ENCODE peak calls at places on chromosome 2, in ten cellular contexts. P is endodermal cell, N is BJ, V is endothelial cell of umbilical vein, W is fibroblast of pulmonary artery, H is H9, S is kidney, T is fibroblast of the aortic adventitia, U is spleen, O is Calu3. I is an unnamed sample.

GRCh38 chr2:5967506-5967905 is 275.3 kb downstream of the SOX11 start:
- DNase-seq in P (no peak), N (no peak), V (no peak), W (no peak), H (no peak), S (no peak), T (no peak), U (no peak), O (no peak), I (no peak)

GRCh38 chr2:6917071-6917760 is at the start of gene RNF144A:
- DNase-seq in P (peak), N (no peak), V (peak), W (peak), H (peak), S (peak), T (peak), U (peak), O (peak), I (no peak)

GRCh38 chr2:8565399-8566154 is 116.3 kb upstream of the ID2 start:
- DNase-seq in P (peak), N (no peak), V (no peak), W (no peak), H (peak), S (peak), T (no peak), U (peak), O (no peak), I (no peak)

GRCh38 chr2:165772183-165772582 is 21.9 kb downstream of the GALNT3 start:
- DNase-seq in P (no peak), N (no peak), V (no peak), W (no peak), H (no peak), S (no peak), T (no peak), U (no peak), O (no peak), I (no peak)

GRCh38 chr2:195613922-195614321 is 43.1 kb upstream of the SLC39A10 start:
- DNase-seq in P (no peak), N (peak), V (peak), W (peak), H (no peak), S (no peak), T (peak), U (no peak), O (no peak), I (peak)

GRCh38 chr2:173898178-173898668 is 67.0 kb downstream of the SP3 start:
- DNase-seq in P (no peak), N (no peak), V (no peak), W (no peak), H (no peak), S (no peak), T (no peak), U (no peak), O (no peak), I (no peak)

GRCh38 chr2:159275111-159275510 is 11.4 kb downstream of the WDSUB1 start:
- DNase-seq in P (no peak), N (no peak), V (no peak), W (no peak), H (no peak), S (no peak), T (no peak), U (no peak), O (no peak), I (no peak)

GRCh38 chr2:174702541-174702940 is 61.7 kb downstream of the CHRNA1 start:
- DNase-seq in P (no peak), N (no peak), V (no peak), W (no peak), H (no peak), S (no peak), T (no peak), U (no peak), O (no peak), I (no peak)

GRCh38 chr2:160292225-160292624 is 92.2 kb upstream of the ITGB6 start:
- DNase-seq in P (no peak), N (no peak), V (no peak), W (peak), H (no peak), S (no peak), T (peak), U (no peak), O (no peak), I (no peak)

GRCh38 chr2:128790541-128790944 is 471.9 kb upstream of the HS6ST1 start:
- DNase-seq in P (no peak), N (no peak), V (no peak), W (no peak), H (peak), S (no peak), T (no peak), U (peak), O (no peak), I (no peak)

GRCh38 chr2:45872211-45872610 is 220.7 kb downstream of the PRKCE start:
- DNase-seq in P (no peak), N (no peak), V (no peak), W (no peak), H (no peak), S (no peak), T (peak), U (no peak), O (no peak), I (no peak)

GRCh38 chr2:10225291-10226031 is 77.2 kb upstream of the HPCAL1 start:
- DNase-seq in P (peak), N (no peak), V (no peak), W (no peak), H (peak), S (peak), T (no peak), U (peak), O (no peak), I (no peak)

GRCh38 chr2:73832905-73833304 is 4.1 kb downstream of the STAMBP start:
- DNase-seq in P (no peak), N (no peak), V (peak), W (peak), H (no peak), S (no peak), T (peak), U (no peak), O (no peak), I (no peak)

GRCh38 chr2:136156411-136156810 is 38.5 kb upstream of the CXCR4 start:
- DNase-seq in P (no peak), N (no peak), V (no peak), W (no peak), H (no peak), S (no peak), T (no peak), U (no peak), O (no peak), I (no peak)

GRCh38 chr2:4091013-4091412 is 387.6 kb downstream of the DCDC2C start:
- DNase-seq in P (no peak), N (no peak), V (no peak), W (no peak), H (no peak), S (no peak), T (no peak), U (no peak), O (no peak), I (no peak)

GRCh38 chr2:176001281-176001902 is 675 bp downstream of the LNPK start:
- DNase-seq in P (peak), N (no peak), V (peak), W (peak), H (no peak), S (peak), T (peak), U (peak), O (peak), I (no peak)

GRCh38 chr2:11024010-11024615 is 112.4 kb downstream of the KCNF1 start:
- DNase-seq in P (peak), N (no peak), V (no peak), W (peak), H (no peak), S (no peak), T (no peak), U (no peak), O (no peak), I (peak)

GRCh38 chr2:228689049-228689448 is 507.6 kb upstream of the SPHKAP start:
- DNase-seq in P (peak), N (no peak), V (no peak), W (no peak), H (peak), S (no peak), T (peak), U (no peak), O (no peak), I (no peak)
- TF ChIP-seq CTCF in P (peak), N (no peak), V (no peak), W (peak), H (peak), S (no peak), T (peak), U (no peak), O (no peak), I (peak)

DNA sequence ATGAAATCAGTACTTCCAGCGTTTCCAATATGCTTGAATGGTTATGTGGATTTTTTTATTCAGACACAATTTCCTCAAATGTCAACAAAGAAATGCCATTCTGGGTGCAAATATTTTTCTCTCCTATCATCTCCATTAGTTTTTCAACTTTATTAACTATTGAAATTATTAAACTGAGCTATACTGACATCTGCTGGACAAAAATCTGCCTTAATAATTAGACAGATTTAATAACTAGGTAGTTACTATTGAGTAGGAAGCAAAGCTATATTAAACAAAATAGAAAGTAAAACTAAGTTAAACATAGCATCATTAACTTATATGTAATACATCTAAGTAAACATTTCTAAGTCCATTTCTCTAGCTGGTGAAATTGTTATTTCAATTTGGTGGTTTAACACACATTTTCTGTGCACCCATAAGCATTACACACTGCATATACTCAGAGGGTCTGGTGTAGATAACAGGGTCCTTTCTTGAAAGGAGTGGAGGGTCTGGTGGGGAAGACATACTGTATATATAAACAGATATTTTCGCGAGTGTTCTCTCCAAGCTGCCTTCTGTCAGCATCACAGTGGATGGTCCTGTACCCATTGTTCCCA is 77.0 kb downstream of the LANCL1 start:
- DNase-seq in P (no peak), N (no peak), V (peak), W (peak), H (no peak), S (no peak), T (peak), U (no peak), O (no peak), I (no peak)
- TF ChIP-seq CTCF in P (peak), N (peak), V (no peak), W (peak), H (peak), S (peak), T (peak), U (no peak), O (peak), I (peak)

GRCh38 chr2:77977486-77978063 is 455.4 kb upstream of the LRRTM4 start:
- DNase-seq in P (no peak), N (no peak), V (no peak), W (no peak), H (no peak), S (no peak), T (no peak), U (no peak), O (no peak), I (no peak)
- TF ChIP-seq CTCF in P (peak), N (no peak), V (no peak), W (no peak), H (peak), S (peak), T (no peak), U (no peak), O (no peak), I (no peak)

GRCh38 chr2:48439102-48439501 is 90.9 kb upstream of the STON1 start:
- DNase-seq in P (no peak), N (no peak), V (no peak), W (no peak), H (no peak), S (no peak), T (peak), U (no peak), O (no peak), I (no peak)
- TF ChIP-seq CTCF in P (no peak), N (no peak), V (no peak), W (no peak), H (no peak), S (no peak), T (no peak), U (no peak), O (no peak), I (no peak)

GRCh38 chr2:55419514-55420243 is at the start of gene CCDC88A:
- DNase-seq in P (peak), N (peak), V (peak), W (peak), H (peak), S (peak), T (peak), U (peak), O (peak), I (peak)
- TF ChIP-seq CTCF in P (peak), N (peak), V (peak), W (peak), H (peak), S (no peak), T (peak), U (peak), O (no peak), I (peak)

GRCh38 chr2:19676770-19677169 is 225.0 kb downstream of the TTC32 start:
- DNase-seq in P (peak), N (no peak), V (no peak), W (no peak), H (peak), S (no peak), T (no peak), U (no peak), O (no peak), I (no peak)
- TF ChIP-seq CTCF in P (peak), N (no peak), V (no peak), W (no peak), H (peak), S (no peak), T (no peak), U (no peak), O (no peak), I (no peak)

GRCh38 chr2:81901017-81901416 is 1596.5 kb upstream of the LRRTM1 start:
- DNase-seq in P (no peak), N (no peak), V (no peak), W (peak), H (no peak), S (no peak), T (no peak), U (no peak), O (no peak), I (no peak)
- TF ChIP-seq CTCF in P (peak), N (no peak), V (peak), W (peak), H (peak), S (no peak), T (no peak), U (no peak), O (no peak), I (no peak)

DNA sequence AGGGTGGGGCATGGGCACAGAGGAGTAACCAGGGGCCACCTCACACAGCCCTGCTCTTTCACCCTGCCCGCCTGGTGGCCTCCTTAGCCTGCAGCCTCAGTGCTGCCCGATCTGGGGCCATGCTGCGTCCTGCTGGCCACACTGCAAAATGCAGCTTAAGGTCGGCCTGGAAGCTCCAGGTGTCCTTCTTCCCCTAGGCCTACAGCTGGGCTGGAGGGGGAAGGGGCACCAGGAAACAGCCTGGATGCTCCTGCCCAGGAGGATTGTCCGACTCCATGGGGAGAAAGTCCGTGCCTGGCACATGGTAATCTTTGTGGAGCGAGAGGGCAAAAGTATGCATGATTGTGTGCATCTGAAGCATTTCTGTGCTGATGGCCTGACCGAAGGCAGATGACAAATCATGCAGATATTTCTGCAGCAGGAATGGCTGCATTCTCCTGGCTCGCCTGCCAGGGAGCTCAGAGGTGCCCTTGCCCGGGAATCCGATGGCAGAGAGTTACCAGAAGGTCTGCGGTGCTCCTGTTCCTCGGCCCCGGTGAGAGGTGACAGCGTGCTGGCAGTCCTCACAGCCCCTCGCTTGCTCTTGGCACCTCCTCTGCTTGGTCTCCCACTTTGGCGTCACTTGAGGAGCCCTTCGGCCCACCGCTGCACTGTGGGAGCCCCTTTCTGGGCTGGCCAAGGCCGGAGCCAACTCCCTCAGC is 12.8 kb upstream of the ALPP start:
- DNase-seq in P (peak), N (no peak), V (no peak), W (peak), H (peak), S (no peak), T (no peak), U (peak), O (peak), I (no peak)
- TF ChIP-seq CTCF in P (peak), N (peak), V (peak), W (peak), H (peak), S (no peak), T (peak), U (no peak), O (peak), I (peak)

GRCh38 chr2:199940373-199940772 is 14.9 kb downstream of the TYW5 start:
- DNase-seq in P (no peak), N (no peak), V (peak), W (peak), H (no peak), S (no peak), T (peak), U (no peak), O (no peak), I (no peak)
- TF ChIP-seq CTCF in P (peak), N (peak), V (no peak), W (peak), H (peak), S (peak), T (peak), U (no peak), O (no peak), I (peak)

DNA sequence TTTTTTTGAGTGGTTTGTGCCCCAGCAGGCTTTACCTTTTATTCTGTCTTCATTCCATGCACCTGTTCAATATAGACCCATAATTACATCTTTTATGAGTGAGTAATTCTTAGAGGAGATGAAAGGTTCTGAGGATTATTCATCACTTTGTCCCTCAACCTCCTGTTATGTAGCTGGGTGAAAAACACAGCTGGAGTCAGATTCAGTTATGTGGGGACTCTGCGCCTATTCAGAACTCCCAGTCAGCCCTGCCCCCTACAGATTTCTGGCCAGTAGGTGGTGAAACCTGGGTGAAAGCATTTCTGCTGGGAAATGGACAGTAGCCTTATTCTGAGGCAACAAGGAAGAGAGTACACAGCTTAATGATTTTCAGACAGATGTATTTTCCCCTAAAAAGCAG is 107.8 kb downstream of the MGAT5 start:
- DNase-seq in P (no peak), N (no peak), V (no peak), W (no peak), H (no peak), S (no peak), T (no peak), U (no peak), O (no peak), I (no peak)
- TF ChIP-seq CTCF in P (no peak), N (no peak), V (no peak), W (no peak), H (no peak), S (no peak), T (no peak), U (no peak), O (no peak), I (no peak)